ENCODE peak calls at places on chromosome 11, in five cellular contexts. V, R, E, S and G are unnamed samples.

GRCh38 chr11:94034207-94034606 is 13.1 kb downstream of the HEPHL1 start:
- DNase-seq in V (no peak), R (no peak), E (no peak), S (no peak), G (no peak)

GRCh38 chr11:63602296-63602695 is 11.9 kb downstream of the PLAAT3 start:
- DNase-seq in V (no peak), R (peak; percentile 41), E (no peak), S (peak; percentile 75), G (peak; percentile 52)

GRCh38 chr11:23502821-23503220 is 642.5 kb upstream of the CCDC179 start:
- DNase-seq in V (no peak), R (no peak), E (no peak), S (no peak), G (no peak)

GRCh38 chr11:93858376-93858775 is 8.0 kb upstream of the VSTM5 start:
- DNase-seq in V (no peak), R (peak; percentile 5), E (no peak), S (no peak), G (no peak)

GRCh38 chr11:92227954-92228935 is 3.6 kb downstream of the FAT3 start:
- DNase-seq in V (no peak), R (peak; percentile 46), E (no peak), S (no peak), G (no peak)

GRCh38 chr11:61065955-61066638 is 36.2 kb upstream of the CD5 start:
- DNase-seq in V (no peak), R (no peak), E (no peak), S (no peak), G (no peak)

GRCh38 chr11:20162824-20163777 is 2.8 kb upstream of the DBX1 start:
- DNase-seq in V (no peak), R (peak; percentile 50), E (peak; percentile 77), S (no peak), G (peak; percentile 42)

GRCh38 chr11:99505319-99505718 is 484.6 kb downstream of the CNTN5 start:
- DNase-seq in V (no peak), R (peak; percentile 28), E (no peak), S (no peak), G (no peak)

GRCh38 chr11:122186439-122187080 is 70.5 kb upstream of the BLID start:
- DNase-seq in V (no peak), R (peak; percentile 98), E (no peak), S (no peak), G (no peak)

GRCh38 chr11:63017306-63017974 is 1.8 kb upstream of the SLC22A8 start:
- DNase-seq in V (no peak), R (no peak), E (no peak), S (peak; percentile 12), G (no peak)

GRCh38 chr11:7020183-7020917 is at the start of the genes NLRP14 and ZNF214:
- DNase-seq in V (peak; percentile 90), R (peak; percentile 97), E (peak; percentile 98), S (peak; percentile 97), G (peak; percentile 96)

GRCh38 chr11:35633827-35634226 is 15.6 kb downstream of the FJX1 start:
- DNase-seq in V (peak; percentile 13), R (no peak), E (no peak), S (no peak), G (no peak)

GRCh38 chr11:134038897-134039470 is 29.9 kb upstream of the JAM3 start:
- DNase-seq in V (no peak), R (no peak), E (no peak), S (peak; percentile 40), G (no peak)

GRCh38 chr11:134041791-134042696 is 26.8 kb upstream of the JAM3 start:
- DNase-seq in V (no peak), R (peak; percentile 84), E (no peak), S (no peak), G (no peak)

GRCh38 chr11:134040386-134041297 is 28.2 kb upstream of the JAM3 start:
- DNase-seq in V (no peak), R (peak; percentile 28), E (no peak), S (no peak), G (no peak)

GRCh38 chr11:134039726-134040385 is 29.0 kb upstream of the JAM3 start:
- DNase-seq in V (no peak), R (no peak), E (no peak), S (no peak), G (no peak)

GRCh38 chr11:134041349-134041748 is 27.5 kb upstream of the JAM3 start:
- DNase-seq in V (no peak), R (no peak), E (no peak), S (no peak), G (no peak)
- H3K4me1 ChIP-seq in V (no peaks in the 10 kb centered on the region), R (peaks cover 6% of the 10 kb centered on the region), E (peaks cover 13% of the 10 kb centered on the region), S (peaks cover 27% of the 10 kb centered on the region), G (no peaks in the 10 kb centered on the region)

DNA sequence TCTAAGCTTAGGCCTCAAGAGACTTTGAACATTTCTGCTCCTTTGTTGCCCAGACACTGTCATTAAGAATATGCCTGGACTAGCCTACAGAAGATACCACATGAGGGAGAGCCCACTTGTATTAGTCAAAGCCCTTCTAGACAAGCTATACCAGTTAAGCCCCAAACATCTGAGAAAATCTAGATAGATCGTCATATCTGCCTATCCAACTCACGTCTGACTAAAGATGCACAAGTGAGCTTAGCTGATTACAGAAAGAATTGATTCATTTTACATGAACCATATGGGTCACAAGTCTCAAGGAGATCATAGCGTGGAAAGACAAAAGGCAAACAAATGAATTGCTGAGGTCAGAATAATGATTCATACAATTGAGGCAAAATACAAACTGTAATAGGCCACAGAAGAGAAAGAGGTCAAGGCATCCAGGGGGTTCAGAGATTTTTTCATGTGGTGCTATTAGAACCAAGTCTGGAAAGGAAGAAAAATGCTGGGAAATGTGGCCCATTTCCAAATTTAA is 1155.5 kb upstream of the TENM4 start:
- DNase-seq in V (no peak), R (no peak), E (no peak), S (no peak), G (no peak)
- H3K4me1 ChIP-seq in V (peaks cover 30% of the 10 kb centered on the region), R (no peaks in the 10 kb centered on the region), E (no peaks in the 10 kb centered on the region), S (no peaks in the 10 kb centered on the region), G (no peaks in the 10 kb centered on the region)

DNA sequence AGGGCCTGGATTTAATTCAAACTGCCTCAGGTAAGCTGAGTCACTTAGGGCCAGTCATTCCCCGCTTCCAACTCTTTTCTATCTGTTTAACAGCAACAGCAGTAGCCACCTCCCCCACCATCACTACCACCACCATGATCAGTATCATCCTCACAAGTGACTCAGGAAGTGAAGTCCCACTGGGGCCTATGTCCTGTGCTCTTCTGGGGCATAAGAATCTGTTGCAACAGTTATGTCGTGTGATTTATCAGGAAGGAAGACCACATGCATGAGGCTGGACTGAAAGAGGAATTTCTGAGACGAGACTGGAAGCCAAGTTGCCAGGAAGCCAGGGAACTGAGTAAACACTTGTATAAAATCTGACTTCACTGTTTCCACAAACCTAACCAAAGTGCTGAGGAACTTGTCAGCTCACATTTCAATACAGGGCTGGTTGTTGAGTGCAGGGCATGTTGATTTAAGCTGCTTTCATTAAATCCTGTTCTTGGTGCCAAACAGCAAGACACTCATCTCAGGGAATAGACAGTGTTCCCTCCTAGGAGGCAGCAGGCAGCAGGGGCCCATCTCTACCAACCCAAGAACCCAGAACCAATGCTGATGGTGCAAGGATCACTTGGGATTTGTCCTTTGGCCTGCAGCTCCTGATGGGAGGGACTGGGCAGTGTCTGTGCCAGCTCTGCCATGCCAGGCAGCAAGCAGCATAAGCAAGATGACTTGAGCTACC is 226.7 kb upstream of the NARS2 start:
- DNase-seq in V (no peak), R (peak; percentile 85), E (no peak), S (no peak), G (peak; percentile 79)
- H3K4me1 ChIP-seq in V (no peaks in the 10 kb centered on the region), R (peaks cover 11% of the 10 kb centered on the region), E (peaks cover 18% of the 10 kb centered on the region), S (no peaks in the 10 kb centered on the region), G (peaks cover 61% of the 10 kb centered on the region)

GRCh38 chr11:64870893-64871849 is 7.2 kb downstream of the EHD1 start:
- DNase-seq in V (no peak), R (no peak), E (no peak), S (no peak), G (no peak)

GRCh38 chr11:64870176-64870892 is 8.1 kb downstream of the EHD1 start:
- DNase-seq in V (peak; percentile 74), R (peak; percentile 84), E (no peak), S (no peak), G (peak; percentile 17)

GRCh38 chr11:64869571-64870175 is 8.7 kb downstream of the EHD1 start:
- DNase-seq in V (peak; percentile 42), R (no peak), E (no peak), S (no peak), G (no peak)

GRCh38 chr11:64867748-64868462 is 10.5 kb downstream of the EHD1 start:
- DNase-seq in V (no peak), R (no peak), E (no peak), S (no peak), G (no peak)

DNA sequence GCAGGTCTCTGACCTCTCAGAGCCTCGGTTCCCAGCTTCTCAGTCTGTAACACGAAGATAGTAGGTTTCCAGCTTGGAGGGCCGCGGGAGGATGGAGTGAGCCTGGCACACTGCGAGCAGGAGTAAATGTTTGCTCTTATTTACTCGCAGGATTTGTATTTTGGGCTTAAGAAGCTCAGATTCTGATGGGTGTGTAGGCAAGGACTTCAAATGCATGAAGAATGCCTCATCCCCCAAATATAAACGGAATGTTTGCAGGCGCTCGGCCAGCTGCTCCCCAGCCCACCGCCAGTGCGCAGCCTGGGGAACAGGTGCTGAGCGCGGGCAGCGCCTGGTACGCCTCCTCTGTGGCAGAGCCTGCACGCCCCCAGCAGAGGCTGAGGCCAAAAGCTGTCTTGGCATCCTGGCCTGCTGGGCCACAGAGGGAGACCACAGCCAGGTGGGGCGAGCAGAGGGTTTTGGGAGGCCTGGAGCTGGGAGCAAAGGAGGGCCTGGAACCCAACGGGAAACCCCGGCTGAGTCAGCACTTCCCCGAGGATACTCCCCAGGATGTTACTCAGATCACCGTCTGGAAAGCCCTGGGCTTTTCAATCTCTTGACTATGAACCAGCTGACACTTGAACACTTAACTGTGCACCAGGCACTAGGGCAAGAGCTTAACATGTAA is 9.4 kb downstream of the EHD1 start:
- DNase-seq in V (no peak), R (peak; percentile 92), E (no peak), S (no peak), G (peak; percentile 21)
- H3K4me1 ChIP-seq in V (peaks cover 57% of the 10 kb centered on the region), R (peaks cover 52% of the 10 kb centered on the region), E (peaks cover 6% of the 10 kb centered on the region), S (peaks cover 40% of the 10 kb centered on the region), G (peaks cover 35% of the 10 kb centered on the region)

GRCh38 chr11:12161603-12162350 is 51.4 kb downstream of the MICAL2 start:
- DNase-seq in V (no peak), R (no peak), E (no peak), S (no peak), G (no peak)

GRCh38 chr11:12162652-12163051 is 52.3 kb downstream of the MICAL2 start:
- DNase-seq in V (no peak), R (no peak), E (no peak), S (no peak), G (no peak)

GRCh38 chr11:12164061-12165014 is 53.9 kb downstream of the MICAL2 start:
- DNase-seq in V (no peak), R (peak; percentile 88), E (peak; percentile 16), S (peak; percentile 71), G (no peak)

GRCh38 chr11:12165237-12165875 is 55.0 kb downstream of the MICAL2 start:
- DNase-seq in V (no peak), R (no peak), E (no peak), S (no peak), G (no peak)

GRCh38 chr11:12163181-12163841 is 52.9 kb downstream of the MICAL2 start:
- DNase-seq in V (peak; percentile 40), R (peak; percentile 65), E (no peak), S (no peak), G (no peak)
- H3K4me1 ChIP-seq in V (peaks cover 34% of the 10 kb centered on the region), R (peaks cover 65% of the 10 kb centered on the region), E (no peaks in the 10 kb centered on the region), S (peaks cover 66% of the 10 kb centered on the region), G (peaks cover 41% of the 10 kb centered on the region)